ENCODE peak calls at places on chromosomes 5 and 9, in four cellular contexts. H, O, B and N are unnamed samples.

GRCh38 chr5:12625667-12626263 is 721.5 kb upstream of the CTNND2 start:
- DNase-seq in H (no peak), O (no peak), B (peak; percentile 15), N (no peak)

GRCh38 chr5:59485629-59486439 is 407.7 kb downstream of the PDE4D start:
- DNase-seq in H (no peak), O (no peak), B (no peak), N (no peak)

GRCh38 chr9:130756037-130756436 is 62.5 kb downstream of the EXOSC2 start:
- DNase-seq in H (no peak), O (no peak), B (no peak), N (no peak)

GRCh38 chr5:61029456-61030162 is 84.6 kb downstream of the NDUFAF2 start:
- DNase-seq in H (no peak), O (no peak), B (no peak), N (no peak)

GRCh38 chr5:129904667-129905466 is 602 bp downstream of the CHSY3 start:
- DNase-seq in H (no peak), O (no peak), B (no peak), N (peak; percentile 67)

GRCh38 chr9:135939351-135940265 is 21.6 kb downstream of the UBAC1 start:
- DNase-seq in H (no peak), O (no peak), B (no peak), N (no peak)

GRCh38 chr9:133954862-133955529 is 37.1 kb downstream of the VAV2 start:
- DNase-seq in H (no peak), O (peak; percentile 59), B (no peak), N (no peak)

GRCh38 chr5:102554092-102554491 is 55.3 kb upstream of the SLCO6A1 start:
- DNase-seq in H (no peak), O (no peak), B (no peak), N (no peak)

GRCh38 chr9:3824589-3824988 is 298.8 kb upstream of the RFX3 start:
- DNase-seq in H (no peak), O (no peak), B (no peak), N (no peak)

GRCh38 chr5:78803386-78803785 is 154.8 kb upstream of the LHFPL2 start:
- DNase-seq in H (no peak), O (no peak), B (no peak), N (no peak)

GRCh38 chr5:131252824-131253171 is 11.1 kb upstream of the CDC42SE2 start:
- DNase-seq in H (no peak), O (peak; percentile 81), B (peak; percentile 12), N (no peak)

GRCh38 chr5:128276537-128277216 is 193.1 kb downstream of the SLC12A2 start:
- DNase-seq in H (no peak), O (no peak), B (no peak), N (no peak)

GRCh38 chr9:134177624-134178393 is 13.4 kb upstream of the RNU6ATAC start:
- DNase-seq in H (no peak), O (no peak), B (no peak), N (no peak)

GRCh38 chr5:125401724-125402622 is 655.5 kb upstream of the ZNF608 start:
- DNase-seq in H (no peak), O (no peak), B (no peak), N (no peak)

GRCh38 chr9:34454571-34455065 is 3.8 kb downstream of the FAM219A start:
- DNase-seq in H (peak; percentile 39), O (no peak), B (no peak), N (no peak)

GRCh38 chr5:139451176-139451575 is 11.4 kb downstream of the ECSCR start:
- DNase-seq in H (no peak), O (no peak), B (no peak), N (no peak)

GRCh38 chr5:119055267-119055666 is 15.6 kb upstream of the DMXL1 start:
- DNase-seq in H (no peak), O (no peak), B (no peak), N (no peak)

GRCh38 chr5:39801306-39801705 is 376.5 kb upstream of the DAB2 start:
- DNase-seq in H (no peak), O (no peak), B (no peak), N (no peak)

GRCh38 chr5:172133359-172134029 is 54.5 kb downstream of the STK10 start:
- DNase-seq in H (no peak), O (no peak), B (no peak), N (no peak)

GRCh38 chr9:489198-490197 is 274.8 kb downstream of the DOCK8 start:
- DNase-seq in H (no peak), O (no peak), B (no peak), N (no peak)

GRCh38 chr5:108735790-108736189 is 11.9 kb upstream of the FER start:
- DNase-seq in H (no peak), O (no peak), B (peak; percentile 14), N (no peak)

GRCh38 chr5:108148715-108149139 is 233.2 kb downstream of the FBXL17 start:
- DNase-seq in H (no peak), O (no peak), B (no peak), N (no peak)

GRCh38 chr9:134933076-134933659 is 15.5 kb upstream of the FCN1 start:
- DNase-seq in H (no peak), O (no peak), B (no peak), N (no peak)

GRCh38 chr5:7869474-7870136 is 657 bp downstream of the MTRR start:
- DNase-seq in H (no peak), O (no peak), B (peak; percentile 37), N (no peak)

GRCh38 chr5:80408475-80408875 is 611 bp downstream of the ZFYVE16 start:
- DNase-seq in H (no peak), O (no peak), B (peak; percentile 80), N (no peak)

DNA sequence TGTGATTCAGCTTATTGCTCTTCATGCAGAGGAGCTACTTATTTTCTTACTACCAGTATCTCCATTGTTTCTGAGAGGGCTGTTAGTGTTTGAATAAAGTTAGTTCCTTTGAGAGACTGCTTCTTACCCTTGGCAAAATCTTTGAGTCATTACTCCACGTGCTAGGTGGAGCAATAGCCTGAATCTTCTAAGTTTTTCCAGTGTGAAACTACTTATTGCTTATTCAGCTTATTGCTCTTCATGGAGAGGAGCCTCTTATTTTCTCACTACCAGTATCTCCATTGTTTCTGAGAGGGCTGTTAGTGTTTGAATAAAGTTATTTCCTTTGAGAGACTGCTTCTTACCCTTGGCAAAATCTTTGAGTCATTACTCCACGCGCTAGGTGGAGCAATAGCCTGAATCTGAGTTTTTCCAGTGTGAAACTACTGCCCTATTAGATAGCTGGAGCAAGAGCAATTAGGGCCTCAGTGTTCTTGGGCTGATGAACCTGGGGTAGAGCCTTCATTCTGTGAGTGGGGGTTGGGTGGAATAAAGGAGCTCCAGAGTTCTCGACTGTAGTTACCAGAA is 41.9 kb downstream of the GPBP1 start:
- DNase-seq in H (no peak), O (no peak), B (no peak), N (no peak)
- TF ChIP-seq RAD21 in H (no peak), O (no peak), B (no peak), N (no peak)

DNA sequence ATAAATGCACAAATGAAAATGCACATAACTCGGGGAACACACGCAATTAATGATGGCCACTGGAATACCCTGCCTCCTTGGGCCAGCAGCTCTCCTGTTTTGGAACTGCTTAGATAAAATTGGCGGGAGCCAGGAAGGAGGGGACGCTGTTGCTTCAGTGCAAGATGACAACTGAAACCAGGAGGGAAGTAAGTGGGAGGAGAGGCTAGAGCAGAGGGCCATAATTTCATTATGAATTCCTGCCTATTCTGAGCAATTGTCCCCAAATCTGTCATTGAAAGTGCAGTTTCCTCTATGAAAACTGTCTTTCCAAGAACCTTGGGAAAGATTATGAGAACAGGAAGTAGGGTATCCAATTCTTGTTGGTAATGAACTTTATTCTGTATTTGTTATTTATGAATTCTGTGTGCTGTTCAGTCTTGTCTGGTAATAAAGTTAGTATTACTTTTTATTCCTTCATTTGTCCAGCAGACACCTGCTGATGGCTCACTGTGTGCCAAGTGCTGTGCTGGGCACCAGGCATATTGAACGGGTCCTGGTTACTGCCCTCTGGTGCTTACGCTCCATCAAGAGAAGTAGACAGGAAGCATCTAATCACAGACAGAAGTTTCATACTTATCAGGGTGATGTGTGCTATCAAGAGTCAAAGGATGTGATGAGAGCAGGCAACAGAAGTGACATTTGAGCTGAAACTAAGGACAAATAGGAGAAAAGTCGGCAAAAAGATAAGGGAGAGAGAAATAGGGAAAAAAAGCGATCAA is 153.3 kb downstream of the FGF1 start:
- DNase-seq in H (no peak), O (no peak), B (no peak), N (no peak)
- TF ChIP-seq ZNF274 in H (no peak), O (no peak), B (no peak), N (no peak)

DNA sequence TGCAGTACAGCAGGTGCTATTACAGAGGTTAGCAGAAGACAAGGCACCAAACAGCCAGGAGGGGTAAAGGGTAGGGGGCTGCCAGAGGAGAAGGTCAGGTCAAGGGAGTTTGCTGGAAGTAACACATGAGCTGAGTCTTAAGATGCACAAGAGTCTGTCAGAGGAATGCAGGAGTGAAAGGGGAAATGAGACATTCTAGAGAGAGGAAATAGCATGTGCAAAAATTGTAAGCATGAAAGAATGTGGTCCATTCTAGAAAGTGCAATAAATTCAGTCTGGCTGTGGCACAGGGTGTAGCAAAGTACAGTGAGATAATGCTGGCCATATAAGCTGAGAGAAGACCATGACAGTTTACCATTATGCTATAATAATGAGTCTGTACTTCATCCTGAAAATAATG is 6.6 kb downstream of the GOLGA1 start:
- DNase-seq in H (no peak), O (peak; percentile 21), B (no peak), N (no peak)
- TF ChIP-seq RAD21 in H (no peak), O (no peak), B (no peak), N (no peak)

GRCh38 chr9:37977851-37978250 is 73.9 kb upstream of the SLC25A51 start:
- DNase-seq in H (no peak), O (no peak), B (no peak), N (no peak)
- TF ChIP-seq ZNF274 in H (no peak), O (no peak), B (no peak), N (no peak)

DNA sequence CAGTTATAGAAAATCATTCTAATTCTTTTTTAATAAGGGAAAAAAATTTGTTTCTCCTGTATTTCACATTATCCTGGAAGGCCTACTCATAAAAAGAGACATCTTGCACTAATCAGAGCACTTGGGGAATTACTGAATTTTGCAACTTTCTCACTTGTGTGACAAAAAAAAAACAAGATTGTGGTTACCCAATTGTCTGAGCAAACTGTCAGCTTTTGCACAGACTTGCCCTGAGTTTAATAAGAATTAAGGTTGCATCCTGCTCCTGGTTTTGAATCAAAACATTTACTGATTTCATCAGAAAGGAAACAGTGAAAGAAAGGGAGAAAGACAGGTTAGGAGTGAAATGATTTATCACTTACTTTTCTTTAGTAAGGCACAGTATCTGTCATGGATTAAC is 10.6 kb upstream of the SH3RF2 start:
- DNase-seq in H (no peak), O (no peak), B (no peak), N (no peak)
- TF ChIP-seq RAD21 in H (no peak), O (no peak), B (no peak), N (no peak)

GRCh38 chr9:17134843-17135577 is at the start of gene CNTLN:
- DNase-seq in H (peak; percentile 41), O (no peak), B (no peak), N (peak; percentile 99)

GRCh38 chr9:17137576-17137975 is 2.7 kb downstream of the CNTLN start:
- DNase-seq in H (no peak), O (no peak), B (no peak), N (no peak)

GRCh38 chr9:17135578-17135904 is 701 bp downstream of the CNTLN start:
- DNase-seq in H (no peak), O (no peak), B (no peak), N (no peak)

GRCh38 chr9:17140418-17140817 is 5.6 kb downstream of the CNTLN start:
- DNase-seq in H (no peak), O (no peak), B (no peak), N (no peak)

GRCh38 chr9:17138503-17138902 is 3.7 kb downstream of the CNTLN start:
- DNase-seq in H (no peak), O (no peak), B (no peak), N (no peak)
- TF ChIP-seq ZNF274 in H (no peak), O (no peak), B (no peak), N (no peak)